ENCODE peak calls at places on chromosomes 4 and X, in seven cellular contexts. J is tibial nerve, M is stomach, T is K562, X is spleen, P is A549, C is lower leg skin. A is an unnamed sample.

GRCh38 chrX:37361596-37361995 is 12.4 kb downstream of the PRRG1 start:
- DNase-seq in J (no peak), P (no peak), X (no peak), T (no peak), C (no peak), M (no peak), A (no peak)

GRCh38 chr4:147340547-147341225 is 140.2 kb upstream of the EDNRA start:
- DNase-seq in X (no peak), C (no peak), T (no peak), P (no peak), J (no peak), M (no peak), A (no peak)

GRCh38 chr4:149896428-149896827 is 80.8 kb upstream of the IQCM start:
- DNase-seq in M (no peak), T (no peak), C (no peak), P (peak; percentile 4), X (no peak), J (no peak), A (no peak)

GRCh38 chrX:68112321-68112720 is 321.0 kb downstream of the OPHN1 start:
- DNase-seq in T (no peak), J (no peak), M (no peak), C (no peak), P (no peak), X (no peak), A (peak; percentile 5)

GRCh38 chr4:7960017-7960789 is 20.5 kb upstream of the AFAP1 start:
- DNase-seq in P (no peak), X (no peak), J (no peak), T (no peak), M (no peak), C (no peak), A (no peak)

GRCh38 chr4:73086095-73086869 is 16.8 kb upstream of the COX18 start:
- DNase-seq in X (no peak), C (no peak), M (no peak), T (no peak), P (no peak), J (no peak), A (no peak)

GRCh38 chr4:138643827-138644226 is 371.8 kb upstream of the NOCT start:
- DNase-seq in X (no peak), C (no peak), J (no peak), T (no peak), M (no peak), P (no peak), A (no peak)

GRCh38 chr4:83552085-83552484 is 16.2 kb downstream of the GPAT3 start:
- DNase-seq in X (no peak), J (no peak), C (no peak), M (no peak), T (no peak), P (peak; percentile 58), A (no peak)

GRCh38 chrX:23911436-23911835 is 3.6 kb downstream of the CXorf58 start:
- DNase-seq in X (no peak), M (no peak), P (no peak), C (no peak), T (no peak), J (no peak), A (no peak)

GRCh38 chr4:120071192-120071795 is 4.6 kb upstream of the MAD2L1 start:
- DNase-seq in P (peak; percentile 69), M (no peak), C (no peak), T (peak; percentile 34), X (peak; percentile 64), J (no peak), A (no peak)

GRCh38 chrX:19748898-19749680 is 138.3 kb downstream of the SH3KBP1 start:
- DNase-seq in X (no peak), T (no peak), P (no peak), C (no peak), M (no peak), J (no peak), A (no peak)

GRCh38 chr4:10781805-10782204 is 97.2 kb upstream of the CLNK start:
- DNase-seq in M (no peak), X (no peak), P (no peak), C (no peak), J (no peak), T (no peak), A (no peak)

GRCh38 chr4:119731146-119731742 is 102.6 kb upstream of the PDE5A start:
- DNase-seq in M (no peak), P (no peak), C (no peak), X (no peak), J (no peak), T (no peak), A (no peak)

GRCh38 chrX:9396930-9397329 is 67.9 kb upstream of the TBL1X start:
- DNase-seq in M (no peak), X (no peak), J (no peak), P (peak; percentile 63), C (no peak), T (no peak), A (no peak)

GRCh38 chr4:127015616-127016015 is 617.1 kb upstream of the INTU start:
- DNase-seq in X (no peak), M (no peak), C (no peak), T (no peak), J (no peak), P (no peak), A (no peak)

GRCh38 chr4:176927664-176928063 is 134.9 kb upstream of the VEGFC start:
- DNase-seq in J (no peak), M (no peak), C (no peak), P (peak; percentile 22), X (no peak), T (no peak), A (no peak)

GRCh38 chrX:149962859-149963757 is 24.8 kb upstream of the EOLA2 start:
- DNase-seq in C (peak; percentile 25), T (peak; percentile 14), M (peak; percentile 58), X (no peak), P (peak; percentile 69), J (peak; percentile 29), A (peak; percentile 10)

GRCh38 chr4:75099321-75099720 is 166.4 kb downstream of the PARM1 start:
- DNase-seq in T (no peak), C (no peak), J (no peak), P (no peak), X (peak; percentile 75), M (peak; percentile 59), A (no peak)

GRCh38 chrX:24282381-24283121 is 31.3 kb downstream of the SUPT20HL2 start:
- DNase-seq in P (no peak), C (no peak), X (no peak), T (no peak), J (no peak), M (no peak), A (no peak)

GRCh38 chrX:40174594-40175415 is 77.0 kb upstream of the BCOR start:
- DNase-seq in C (no peak), X (peak; percentile 88), T (no peak), M (peak; percentile 51), P (peak; percentile 33), J (no peak), A (no peak)

GRCh38 chrX:40177489-40177888 is 79.7 kb upstream of the BCOR start:
- DNase-seq in T (no peak), M (no peak), J (no peak), C (no peak), X (no peak), P (no peak), A (no peak)

GRCh38 chrX:40176979-40177430 is 79.2 kb upstream of the BCOR start:
- DNase-seq in C (no peak), T (peak; percentile 63), P (no peak), M (no peak), X (peak; percentile 84), J (no peak), A (no peak)

GRCh38 chrX:40175416-40176255 is 77.9 kb upstream of the BCOR start:
- DNase-seq in X (peak; percentile 97), T (peak; percentile 72), M (peak; percentile 65), J (peak; percentile 63), P (peak; percentile 60), C (peak; percentile 65), A (no peak)

DNA sequence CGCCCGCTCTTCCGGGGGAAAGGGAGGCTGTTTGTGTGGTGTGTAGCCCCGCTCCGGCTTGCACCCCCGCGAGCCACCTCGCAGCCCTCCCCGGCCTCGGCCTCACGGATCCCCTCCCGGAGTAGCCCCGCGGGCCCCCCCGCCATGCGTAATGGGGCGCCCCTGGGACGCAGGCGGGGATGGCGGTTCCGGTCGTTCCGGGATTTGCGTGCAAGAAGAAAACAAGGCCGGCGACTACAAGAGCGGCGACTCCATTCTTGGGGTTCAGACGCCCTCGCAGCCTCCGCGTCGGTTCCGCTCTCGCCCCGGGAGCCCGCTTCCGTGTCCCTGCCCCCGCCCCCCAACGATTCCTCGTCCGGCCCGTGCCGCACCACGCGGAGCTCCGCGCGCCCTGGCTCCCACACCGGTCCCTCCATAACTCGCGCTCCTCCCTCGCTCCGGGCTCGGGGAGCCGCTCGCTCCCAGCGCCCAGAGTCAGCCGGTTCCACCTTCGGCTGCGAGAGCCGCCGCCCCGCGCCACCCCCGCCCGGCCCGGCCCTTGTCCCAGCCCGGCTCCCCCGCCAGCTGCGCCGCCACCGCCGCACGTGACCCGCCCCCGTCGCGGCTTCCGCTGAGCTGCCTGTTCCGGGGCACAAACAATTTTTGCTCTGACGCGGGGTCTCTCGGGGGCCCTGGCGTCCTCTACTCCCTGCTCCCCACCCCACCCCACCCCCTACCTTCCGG is 78.7 kb upstream of the BCOR start:
- DNase-seq in P (peak; percentile 28), X (peak; percentile 95), M (peak; percentile 70), C (no peak), T (peak; percentile 78), J (no peak), A (no peak)
- TF ChIP-seq POLR2A in P (no peak), X (peak; percentile 41), M (no peak), C (no peak), T (peak; percentile 8), J (peak; percentile 16), A (no peak)

GRCh38 chr4:102501635-102502382 is 650 bp downstream of the NFKB1 start:
- DNase-seq in C (peak; percentile 77), J (peak; percentile 79), P (peak; percentile 83), T (peak; percentile 79), X (peak; percentile 94), M (peak; percentile 81), A (peak; percentile 35)
- TF ChIP-seq POLR2A in C (no peak), J (peak; percentile 57), P (peak; percentile 44), T (peak; percentile 76), X (peak; percentile 7), M (no peak), A (peak; percentile 60)

GRCh38 chrX:123990169-123990568 is 28.7 kb downstream of the STAG2 start:
- DNase-seq in X (no peak), T (no peak), M (no peak), P (no peak), C (no peak), J (no peak), A (no peak)
- TF ChIP-seq POLR2A in X (no peak), T (no peak), M (no peak), P (no peak), C (no peak), J (no peak), A (no peak)

GRCh38 chr4:26884486-26884988 is 23.9 kb downstream of the STIM2 start:
- DNase-seq in C (no peak), X (no peak), P (no peak), J (no peak), T (no peak), M (no peak), A (no peak)

GRCh38 chr4:26887809-26888208 is 27.2 kb downstream of the STIM2 start:
- DNase-seq in P (no peak), X (no peak), C (no peak), M (no peak), J (no peak), T (no peak), A (no peak)

GRCh38 chr4:26887143-26887542 is 26.5 kb downstream of the STIM2 start:
- DNase-seq in X (no peak), T (no peak), P (no peak), C (no peak), M (no peak), J (no peak), A (no peak)

GRCh38 chr4:26891054-26891453 is 30.4 kb downstream of the STIM2 start:
- DNase-seq in X (no peak), J (no peak), M (no peak), C (no peak), T (no peak), P (no peak), A (no peak)

GRCh38 chr4:26885912-26886274 is 25.3 kb downstream of the STIM2 start:
- DNase-seq in P (no peak), M (no peak), X (no peak), J (no peak), C (peak; percentile 35), T (no peak), A (no peak)
- TF ChIP-seq POLR2A in P (no peak), M (no peak), X (no peak), J (no peak), C (no peak), T (no peak), A (no peak)

A was measured in H54.